ENCODE peak calls at places on chromosomes 4 and X, in five cellular contexts. G is non-pigmented ciliary epithelial cell; X is central memory CD4-positive, alpha-beta T cell; F is suprapubic skin; A is smooth muscle cell of the brain vasculature. H is an unnamed sample.

GRCh38 chr4:169335331-169335730 is 64.6 kb upstream of the SH3RF1 start:
- DNase-seq in G (peak; percentile 60), X (no peak), F (no peak), A (no peak), H (no peak)

GRCh38 chr4:3873446-3874415 is 107.5 kb downstream of the ADRA2C start:
- DNase-seq in G (no peak), X (no peak), F (no peak), A (no peak), H (no peak)

GRCh38 chr4:187576751-187577150 is 418.8 kb upstream of the ZFP42 start:
- DNase-seq in G (no peak), X (no peak), F (no peak), A (no peak), H (no peak)

GRCh38 chrX:72027024-72027913 is 104.4 kb downstream of the RTL5 start:
- DNase-seq in G (no peak), X (no peak), F (no peak), A (no peak), H (no peak)

GRCh38 chr4:99462875-99463464 is 27.8 kb upstream of the ADH7 start:
- DNase-seq in G (peak; percentile 38), X (peak; percentile 35), F (no peak), A (peak; percentile 45), H (peak; percentile 81)

GRCh38 chr4:48651869-48652447 is 128.1 kb downstream of the FRYL start:
- DNase-seq in G (no peak), X (no peak), F (no peak), A (no peak), H (no peak)

GRCh38 chr4:60579335-60579734 is 620.8 kb upstream of the ADGRL3 start:
- DNase-seq in G (no peak), X (no peak), F (no peak), A (no peak), H (no peak)

GRCh38 chrX:134600714-134601113 is 57.6 kb downstream of the PLAC1 start:
- DNase-seq in G (no peak), X (no peak), F (no peak), A (no peak), H (no peak)